ENCODE peak calls at places on chromosomes 3 and 15, in nine cellular contexts. E is retinal pigment epithelial cell; L is activated T-cell treated with anti-CD3 and anti-CD28 coated beads for 4 hours; W is stimulated activated CD4-positive, alpha-beta T cell treated with anti-CD3 and anti-CD28 coated beads, TNF-alpha, amount 100 ng/mL, for 1 hour; N is heart left ventricle; A is activated CD8-positive, alpha-beta memory T cell treated with anti-CD3 and anti-CD28 coated beads for 24 hours; R is KBM-7; V is fibroblast of lung; S is endothelial cell. C is an unnamed sample.

GRCh38 chr3:190728574-190729246 is 133.8 kb downstream of the GMNC start:
- DNase-seq in A (no peak), V (peak), N (no peak), S (no peak), R (peak), E (peak), W (no peak), L (no peak), C (no peak)

GRCh38 chr15:41512512-41513281 is 930 bp downstream of the LTK start:
- DNase-seq in S (peak), N (no peak), R (no peak), E (no peak), V (no peak), A (no peak), L (no peak), W (no peak), C (peak)

GRCh38 chr3:12947504-12948369 is 106.4 kb upstream of the RPL32 start:
- DNase-seq in E (peak), N (peak), R (peak), S (no peak), A (no peak), W (no peak), V (peak), L (no peak), C (no peak)

GRCh38 chr3:111971533-111971932 is 7.3 kb upstream of the ABHD10 start:
- DNase-seq in S (no peak), E (no peak), V (no peak), R (no peak), W (no peak), A (no peak), N (peak), L (no peak), C (no peak)

GRCh38 chr3:187935623-187936156 is 190.4 kb upstream of the BCL6 start:
- DNase-seq in L (no peak), N (no peak), S (no peak), A (peak), E (no peak), V (no peak), R (no peak), W (no peak), C (peak)

GRCh38 chr3:111509308-111509707 is 32.7 kb upstream of the CD96 start:
- DNase-seq in L (no peak), W (no peak), E (no peak), V (no peak), A (no peak), N (no peak), S (no peak), R (no peak), C (no peak)

GRCh38 chr3:16289144-16289889 is 24.3 kb downstream of the OXNAD1 start:
- DNase-seq in N (no peak), R (no peak), A (no peak), V (peak), L (no peak), E (no peak), W (no peak), S (no peak), C (peak)

GRCh38 chr3:104298662-104299061 is 1068.0 kb upstream of the ALCAM start:
- DNase-seq in V (no peak), R (no peak), W (no peak), E (no peak), A (no peak), S (no peak), L (no peak), N (no peak), C (no peak)

GRCh38 chr3:134904333-134904771 is 109.3 kb downstream of the EPHB1 start:
- DNase-seq in V (peak), W (no peak), L (no peak), R (no peak), E (no peak), S (no peak), N (no peak), A (no peak), C (peak)

GRCh38 chr15:62112616-62113593 is 46.1 kb downstream of the C2CD4A start:
- DNase-seq in S (no peak), R (no peak), V (peak), N (no peak), E (peak), W (no peak), A (no peak), L (no peak), C (no peak)

GRCh38 chr3:58353722-58354553 is 21.2 kb downstream of the PXK start:
- DNase-seq in S (no peak), L (no peak), A (no peak), W (no peak), E (no peak), N (no peak), R (peak), V (no peak), C (peak)

GRCh38 chr3:10396083-10396482 is 75.2 kb upstream of the SEC13 start:
- DNase-seq in L (no peak), N (no peak), E (no peak), R (no peak), S (no peak), V (no peak), A (no peak), W (no peak), C (no peak)

GRCh38 chr15:92653836-92654524 is 1.6 kb downstream of the FAM174B start:
- DNase-seq in W (no peak), E (no peak), A (no peak), R (peak), V (peak), S (peak), N (peak), L (no peak), C (no peak)

GRCh38 chr3:100163787-100164186 is 49.5 kb upstream of the FILIP1L start:
- DNase-seq in E (no peak), R (no peak), W (no peak), N (no peak), S (no peak), V (no peak), L (no peak), A (no peak), C (no peak)

GRCh38 chr15:81394609-81395008 is 20.6 kb upstream of the TMC3 start:
- DNase-seq in S (no peak), R (no peak), V (peak), L (no peak), W (no peak), N (no peak), E (no peak), A (no peak), C (no peak)

GRCh38 chr15:31461911-31462480 is 135.4 kb downstream of the KLF13 start:
- DNase-seq in V (no peak), N (no peak), A (peak), W (no peak), L (no peak), S (no peak), R (no peak), E (no peak), C (no peak)

C was measured in activated naive CD4-positive, alpha-beta T cell treated with anti-CD3 and anti-CD28 coated beads for 36 hours.